ENCODE peak calls at places on chromosomes 6 and 20, in five cellular contexts. One of them, this sample, is unnamed.

GRCh38 chr6:43989556-43990248 is 137.6 kb downstream of the MRPL14 start:
- DNase-seq in K562: no peak
- DNase-seq in HepG2: no peak
- DNase-seq in SK-N-SH: peak
- DNase-seq in GM12878: no peak
- DNase-seq in this sample: no peak

GRCh38 chr20:57835462-57836455 is 125.9 kb upstream of the PMEPA1 start:
- DNase-seq in K562: no peak
- DNase-seq in HepG2: no peak
- DNase-seq in SK-N-SH: no peak
- DNase-seq in GM12878: no peak
- DNase-seq in this sample: no peak

GRCh38 chr20:57219071-57219677 is 47.3 kb downstream of the BMP7 start:
- DNase-seq in K562: no peak
- DNase-seq in HepG2: no peak
- DNase-seq in SK-N-SH: no peak
- DNase-seq in GM12878: no peak
- DNase-seq in this sample: no peak

GRCh38 chr20:34701405-34702085 is 2.6 kb upstream of the TP53INP2 start:
- DNase-seq in K562: no peak
- DNase-seq in HepG2: peak
- DNase-seq in SK-N-SH: no peak
- DNase-seq in GM12878: no peak
- DNase-seq in this sample: no peak

GRCh38 chr20:25051386-25052155 is 6.4 kb downstream of the ACSS1 start:
- DNase-seq in K562: no peak
- DNase-seq in HepG2: no peak
- DNase-seq in SK-N-SH: no peak
- DNase-seq in GM12878: no peak
- DNase-seq in this sample: no peak

GRCh38 chr6:16854986-16855385 is 93.7 kb upstream of the ATXN1 start:
- DNase-seq in K562: no peak
- DNase-seq in HepG2: no peak
- DNase-seq in SK-N-SH: no peak
- DNase-seq in GM12878: peak
- DNase-seq in this sample: no peak

GRCh38 chr6:10763006-10763405 is 15.4 kb downstream of the TMEM14B start:
- DNase-seq in K562: no peak
- DNase-seq in HepG2: peak
- DNase-seq in SK-N-SH: no peak
- DNase-seq in GM12878: no peak
- DNase-seq in this sample: no peak

GRCh38 chr6:106748547-106749207 is 119.3 kb downstream of the QRSL1 start:
- DNase-seq in K562: no peak
- DNase-seq in HepG2: no peak
- DNase-seq in SK-N-SH: no peak
- DNase-seq in GM12878: no peak
- DNase-seq in this sample: no peak

GRCh38 chr6:6736753-6737654 is 148.5 kb downstream of the LY86 start:
- DNase-seq in K562: peak
- DNase-seq in HepG2: no peak
- DNase-seq in SK-N-SH: peak
- DNase-seq in GM12878: no peak
- DNase-seq in this sample: no peak

DNA sequence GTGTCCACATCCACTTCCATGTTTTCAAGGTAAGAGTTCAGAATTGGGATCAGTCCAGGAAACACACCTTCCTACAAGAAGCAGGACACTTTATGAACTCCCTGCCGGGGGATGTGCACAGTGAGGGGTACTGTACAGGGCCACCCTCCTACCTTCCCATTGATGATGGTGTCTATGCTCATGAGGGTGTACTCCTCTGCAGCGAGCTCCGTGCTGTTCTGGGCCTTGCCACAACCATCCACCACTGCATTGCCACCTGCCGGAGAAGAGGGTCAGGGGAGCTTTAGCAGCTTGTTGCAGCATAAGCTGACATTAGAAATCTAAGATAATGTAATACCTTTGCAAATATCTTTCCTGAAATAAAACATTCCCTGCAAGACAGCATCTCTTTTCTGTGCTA is 44.8 kb downstream of the GCLC start:
- DNase-seq in K562: no peak
- DNase-seq in HepG2: no peak
- DNase-seq in SK-N-SH: no peak
- DNase-seq in GM12878: no peak
- DNase-seq in this sample: no peak
- TF ChIP-seq TAF1 in K562: no peak
- TF ChIP-seq TAF1 in HepG2: no peak
- TF ChIP-seq TAF1 in SK-N-SH: no peak
- TF ChIP-seq TAF1 in GM12878: no peak
- TF ChIP-seq TAF1 in this sample: no peak

GRCh38 chr6:133203344-133203697 is 37.8 kb upstream of the EYA4 start:
- DNase-seq in K562: no peak
- DNase-seq in HepG2: no peak
- DNase-seq in SK-N-SH: no peak
- DNase-seq in GM12878: no peak
- DNase-seq in this sample: no peak

GRCh38 chr6:133205304-133205703 is 35.9 kb upstream of the EYA4 start:
- DNase-seq in K562: no peak
- DNase-seq in HepG2: no peak
- DNase-seq in SK-N-SH: no peak
- DNase-seq in GM12878: no peak
- DNase-seq in this sample: no peak

GRCh38 chr6:133201231-133201630 is 39.9 kb upstream of the EYA4 start:
- DNase-seq in K562: no peak
- DNase-seq in HepG2: no peak
- DNase-seq in SK-N-SH: no peak
- DNase-seq in GM12878: no peak
- DNase-seq in this sample: no peak

GRCh38 chr6:133198725-133199124 is 42.4 kb upstream of the EYA4 start:
- DNase-seq in K562: no peak
- DNase-seq in HepG2: no peak
- DNase-seq in SK-N-SH: no peak
- DNase-seq in GM12878: no peak
- DNase-seq in this sample: no peak

DNA sequence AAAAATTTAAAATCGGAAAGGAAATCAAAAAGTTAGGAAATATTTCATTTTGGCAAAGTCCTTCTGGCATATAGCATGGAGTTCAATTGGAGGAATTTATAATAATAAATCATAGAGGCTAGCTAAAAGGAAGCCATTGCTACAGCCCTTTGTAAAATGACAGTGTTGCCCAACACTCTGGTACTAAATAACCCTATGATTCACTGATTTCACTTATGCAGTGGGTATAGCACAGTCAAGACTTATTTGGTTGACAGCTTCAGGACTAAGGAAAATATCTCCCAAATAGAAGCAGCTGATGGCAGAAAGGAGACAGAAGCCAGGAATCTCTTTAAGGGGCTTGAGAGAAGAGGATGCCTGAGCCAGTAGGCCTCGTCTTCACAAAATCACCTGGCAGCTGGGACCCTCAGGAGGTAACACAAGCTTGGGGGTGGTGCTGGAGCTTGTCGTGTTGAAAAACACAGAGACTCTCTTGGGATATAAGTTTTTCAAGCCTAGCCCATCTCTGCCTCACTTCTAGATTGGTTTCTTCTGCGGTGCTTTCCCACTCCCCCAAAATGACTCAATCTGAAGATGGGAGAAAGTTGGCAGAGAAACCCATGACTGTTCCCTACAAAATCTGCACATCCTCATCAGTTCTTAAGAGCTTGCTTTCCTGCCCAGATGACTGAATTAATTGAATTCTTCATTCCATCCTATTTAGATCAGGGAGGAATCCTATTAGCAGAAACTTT is 38.4 kb upstream of the EYA4 start:
- DNase-seq in K562: no peak
- DNase-seq in HepG2: no peak
- DNase-seq in SK-N-SH: no peak
- DNase-seq in GM12878: no peak
- DNase-seq in this sample: no peak
- TF ChIP-seq POLR2AphosphoS5 in K562: no peak
- TF ChIP-seq POLR2AphosphoS5 in HepG2: no peak
- TF ChIP-seq POLR2AphosphoS5 in SK-N-SH: no peak
- TF ChIP-seq POLR2AphosphoS5 in GM12878: no peak
- TF ChIP-seq POLR2AphosphoS5 in this sample: no peak

DNA sequence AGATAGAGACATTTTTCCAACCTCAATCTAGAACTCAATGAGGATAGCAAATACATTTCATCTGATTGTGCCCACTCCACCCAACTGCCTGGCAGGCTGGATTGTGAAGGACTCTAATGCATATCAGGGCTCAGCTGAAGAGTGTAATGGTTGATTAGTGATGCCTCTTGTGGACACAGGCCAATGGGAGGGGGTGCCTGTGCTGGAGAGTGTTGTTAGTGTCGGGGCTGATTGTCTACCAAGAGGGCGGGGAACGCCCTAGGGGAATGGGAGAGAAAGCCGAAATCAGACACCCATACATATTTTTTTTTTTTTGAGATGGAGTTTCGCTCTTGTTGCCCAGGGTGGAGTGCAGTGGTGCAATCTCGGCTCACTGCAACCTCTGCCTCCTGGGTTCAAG is 103.7 kb upstream of the SALL4 start:
- DNase-seq in K562: no peak
- DNase-seq in HepG2: no peak
- DNase-seq in SK-N-SH: no peak
- DNase-seq in GM12878: no peak
- DNase-seq in this sample: no peak
- TF ChIP-seq TAF1 in K562: no peak
- TF ChIP-seq TAF1 in HepG2: no peak
- TF ChIP-seq TAF1 in SK-N-SH: no peak
- TF ChIP-seq TAF1 in GM12878: no peak
- TF ChIP-seq TAF1 in this sample: no peak

GRCh38 chr6:153537422-153537821 is 406.3 kb upstream of the RGS17 start:
- DNase-seq in K562: no peak
- DNase-seq in HepG2: no peak
- DNase-seq in SK-N-SH: no peak
- DNase-seq in GM12878: no peak
- DNase-seq in this sample: no peak

GRCh38 chr6:153538491-153538890 is 407.4 kb upstream of the RGS17 start:
- DNase-seq in K562: no peak
- DNase-seq in HepG2: no peak
- DNase-seq in SK-N-SH: peak
- DNase-seq in GM12878: no peak
- DNase-seq in this sample: no peak
- TF ChIP-seq POLR2AphosphoS5 in K562: no peak
- TF ChIP-seq POLR2AphosphoS5 in HepG2: no peak
- TF ChIP-seq POLR2AphosphoS5 in SK-N-SH: no peak
- TF ChIP-seq POLR2AphosphoS5 in GM12878: no peak
- TF ChIP-seq POLR2AphosphoS5 in this sample: no peak